ENCODE peak calls at places on chromosome 10, in nine cellular contexts. One of them, this sample, is unnamed. For H3K36me3, the result is how much of the 10 kb centered on the place peaks cover.

GRCh38 chr10:52637592-52637991 is 135.0 kb downstream of the MBL2 start:
- DNase-seq in body of pancreas: no peak
- DNase-seq in transverse colon: no peak
- DNase-seq in uterus: no peak
- DNase-seq in esophagus squamous epithelium: no peak
- DNase-seq in spleen: no peak
- DNase-seq in adrenal gland: no peak
- DNase-seq in Peyer's patch: no peak
- DNase-seq in heart left ventricle: no peak
- DNase-seq in this sample: no peak

GRCh38 chr10:129626801-129627434 is 159.9 kb downstream of the MGMT start:
- DNase-seq in body of pancreas: no peak
- DNase-seq in transverse colon: no peak
- DNase-seq in uterus: no peak
- DNase-seq in esophagus squamous epithelium: no peak
- DNase-seq in spleen: no peak
- DNase-seq in adrenal gland: no peak
- DNase-seq in Peyer's patch: no peak
- DNase-seq in heart left ventricle: no peak
- DNase-seq in this sample: no peak

GRCh38 chr10:47031953-47032465 is 120.8 kb downstream of the PTPN20 start:
- DNase-seq in body of pancreas: no peak
- DNase-seq in transverse colon: peak
- DNase-seq in uterus: peak
- DNase-seq in esophagus squamous epithelium: no peak
- DNase-seq in spleen: peak
- DNase-seq in adrenal gland: peak
- DNase-seq in Peyer's patch: no peak
- DNase-seq in heart left ventricle: peak
- DNase-seq in this sample: peak

GRCh38 chr10:119542990-119543813 is 683 bp upstream of the RGS10 start:
- DNase-seq in body of pancreas: peak
- DNase-seq in transverse colon: peak
- DNase-seq in uterus: peak
- DNase-seq in esophagus squamous epithelium: no peak
- DNase-seq in spleen: peak
- DNase-seq in adrenal gland: peak
- DNase-seq in Peyer's patch: peak
- DNase-seq in heart left ventricle: peak
- DNase-seq in this sample: no peak

GRCh38 chr10:44477021-44477420 is 92.1 kb upstream of the CXCL12 start:
- DNase-seq in body of pancreas: peak
- DNase-seq in transverse colon: no peak
- DNase-seq in uterus: peak
- DNase-seq in esophagus squamous epithelium: no peak
- DNase-seq in spleen: no peak
- DNase-seq in adrenal gland: peak
- DNase-seq in Peyer's patch: no peak
- DNase-seq in heart left ventricle: no peak
- DNase-seq in this sample: no peak

GRCh38 chr10:113576853-113577252 is 24.0 kb downstream of the HABP2 start:
- DNase-seq in body of pancreas: no peak
- DNase-seq in transverse colon: no peak
- DNase-seq in uterus: no peak
- DNase-seq in esophagus squamous epithelium: no peak
- DNase-seq in spleen: no peak
- DNase-seq in adrenal gland: no peak
- DNase-seq in Peyer's patch: no peak
- DNase-seq in heart left ventricle: no peak
- DNase-seq in this sample: no peak

GRCh38 chr10:73591935-73592699 is 975 bp upstream of the USP54 start:
- DNase-seq in body of pancreas: peak
- DNase-seq in transverse colon: peak
- DNase-seq in uterus: peak
- DNase-seq in esophagus squamous epithelium: no peak
- DNase-seq in spleen: no peak
- DNase-seq in adrenal gland: peak
- DNase-seq in Peyer's patch: peak
- DNase-seq in heart left ventricle: peak
- DNase-seq in this sample: no peak

GRCh38 chr10:14381475-14381874 is 50.8 kb upstream of the FRMD4A start:
- DNase-seq in body of pancreas: no peak
- DNase-seq in transverse colon: no peak
- DNase-seq in uterus: no peak
- DNase-seq in esophagus squamous epithelium: no peak
- DNase-seq in spleen: no peak
- DNase-seq in adrenal gland: no peak
- DNase-seq in Peyer's patch: no peak
- DNase-seq in heart left ventricle: no peak
- DNase-seq in this sample: no peak

GRCh38 chr10:84195044-84195830 is 900 bp downstream of the CDHR1 start:
- DNase-seq in body of pancreas: no peak
- DNase-seq in transverse colon: peak
- DNase-seq in uterus: no peak
- DNase-seq in esophagus squamous epithelium: no peak
- DNase-seq in spleen: peak
- DNase-seq in adrenal gland: no peak
- DNase-seq in Peyer's patch: no peak
- DNase-seq in heart left ventricle: no peak
- DNase-seq in this sample: no peak

GRCh38 chr10:67836972-67837371 is 1.0 kb downstream of the DNAJC12 start:
- DNase-seq in body of pancreas: no peak
- DNase-seq in transverse colon: no peak
- DNase-seq in uterus: no peak
- DNase-seq in esophagus squamous epithelium: no peak
- DNase-seq in spleen: no peak
- DNase-seq in adrenal gland: no peak
- DNase-seq in Peyer's patch: no peak
- DNase-seq in heart left ventricle: no peak
- DNase-seq in this sample: no peak

GRCh38 chr10:43199684-43200537 is 61.7 kb downstream of the CSGALNACT2 start:
- DNase-seq in body of pancreas: no peak
- DNase-seq in transverse colon: no peak
- DNase-seq in uterus: peak
- DNase-seq in esophagus squamous epithelium: no peak
- DNase-seq in spleen: peak
- DNase-seq in adrenal gland: no peak
- DNase-seq in Peyer's patch: no peak
- DNase-seq in heart left ventricle: no peak
- DNase-seq in this sample: peak

GRCh38 chr10:71773221-71773971 is at the start of gene VSIR:
- DNase-seq in body of pancreas: peak
- DNase-seq in transverse colon: peak
- DNase-seq in uterus: peak
- DNase-seq in esophagus squamous epithelium: peak
- DNase-seq in spleen: peak
- DNase-seq in adrenal gland: peak
- DNase-seq in Peyer's patch: peak
- DNase-seq in heart left ventricle: peak
- DNase-seq in this sample: no peak

GRCh38 chr10:130352291-130352645 is 216.1 kb downstream of the GLRX3 start:
- DNase-seq in body of pancreas: no peak
- DNase-seq in transverse colon: no peak
- DNase-seq in uterus: no peak
- DNase-seq in esophagus squamous epithelium: no peak
- DNase-seq in spleen: no peak
- DNase-seq in adrenal gland: no peak
- DNase-seq in Peyer's patch: no peak
- DNase-seq in heart left ventricle: no peak
- DNase-seq in this sample: no peak

GRCh38 chr10:43294241-43294658 is 27.4 kb upstream of the RASGEF1A start:
- DNase-seq in body of pancreas: no peak
- DNase-seq in transverse colon: no peak
- DNase-seq in uterus: no peak
- DNase-seq in esophagus squamous epithelium: no peak
- DNase-seq in spleen: no peak
- DNase-seq in adrenal gland: no peak
- DNase-seq in Peyer's patch: no peak
- DNase-seq in heart left ventricle: no peak
- DNase-seq in this sample: no peak

GRCh38 chr10:85713885-85714284 is 652.7 kb downstream of the GRID1 start:
- DNase-seq in body of pancreas: no peak
- DNase-seq in transverse colon: no peak
- DNase-seq in uterus: no peak
- DNase-seq in esophagus squamous epithelium: no peak
- DNase-seq in spleen: no peak
- DNase-seq in adrenal gland: no peak
- DNase-seq in Peyer's patch: no peak
- DNase-seq in heart left ventricle: no peak
- DNase-seq in this sample: no peak

GRCh38 chr10:85720931-85721330 is 645.7 kb downstream of the GRID1 start:
- DNase-seq in body of pancreas: no peak
- DNase-seq in transverse colon: no peak
- DNase-seq in uterus: no peak
- DNase-seq in esophagus squamous epithelium: no peak
- DNase-seq in spleen: no peak
- DNase-seq in adrenal gland: no peak
- DNase-seq in Peyer's patch: no peak
- DNase-seq in heart left ventricle: no peak
- DNase-seq in this sample: no peak

GRCh38 chr10:85724215-85724614 is 642.4 kb downstream of the GRID1 start:
- DNase-seq in body of pancreas: no peak
- DNase-seq in transverse colon: no peak
- DNase-seq in uterus: no peak
- DNase-seq in esophagus squamous epithelium: no peak
- DNase-seq in spleen: no peak
- DNase-seq in adrenal gland: no peak
- DNase-seq in Peyer's patch: no peak
- DNase-seq in heart left ventricle: no peak
- DNase-seq in this sample: no peak

GRCh38 chr10:85719408-85719807 is 647.2 kb downstream of the GRID1 start:
- DNase-seq in body of pancreas: no peak
- DNase-seq in transverse colon: no peak
- DNase-seq in uterus: no peak
- DNase-seq in esophagus squamous epithelium: no peak
- DNase-seq in spleen: no peak
- DNase-seq in adrenal gland: no peak
- DNase-seq in Peyer's patch: no peak
- DNase-seq in heart left ventricle: no peak
- DNase-seq in this sample: no peak
- TF ChIP-seq POLR2A in body of pancreas: no peak
- TF ChIP-seq POLR2A in transverse colon: no peak
- TF ChIP-seq POLR2A in uterus: no peak
- TF ChIP-seq POLR2A in esophagus squamous epithelium: no peak
- TF ChIP-seq POLR2A in spleen: no peak
- TF ChIP-seq POLR2A in adrenal gland: no peak
- TF ChIP-seq POLR2A in Peyer's patch: no peak
- TF ChIP-seq POLR2A in heart left ventricle: no peak
- TF ChIP-seq POLR2A in this sample: no peak

GRCh38 chr10:11179231-11180105 is 161.8 kb downstream of the CELF2 start:
- DNase-seq in body of pancreas: no peak
- DNase-seq in transverse colon: no peak
- DNase-seq in uterus: no peak
- DNase-seq in esophagus squamous epithelium: no peak
- DNase-seq in spleen: no peak
- DNase-seq in adrenal gland: no peak
- DNase-seq in Peyer's patch: no peak
- DNase-seq in heart left ventricle: no peak
- DNase-seq in this sample: peak
- H3K4me3 ChIP-seq in body of pancreas: no peak
- H3K4me3 ChIP-seq in transverse colon: no peak
- H3K4me3 ChIP-seq in uterus: no peak
- H3K4me3 ChIP-seq in esophagus squamous epithelium: peak
- H3K4me3 ChIP-seq in spleen: peak
- H3K4me3 ChIP-seq in adrenal gland: no peak
- H3K4me3 ChIP-seq in Peyer's patch: peak
- H3K4me3 ChIP-seq in heart left ventricle: no peak
- H3K4me3 ChIP-seq in this sample: no peak

DNA sequence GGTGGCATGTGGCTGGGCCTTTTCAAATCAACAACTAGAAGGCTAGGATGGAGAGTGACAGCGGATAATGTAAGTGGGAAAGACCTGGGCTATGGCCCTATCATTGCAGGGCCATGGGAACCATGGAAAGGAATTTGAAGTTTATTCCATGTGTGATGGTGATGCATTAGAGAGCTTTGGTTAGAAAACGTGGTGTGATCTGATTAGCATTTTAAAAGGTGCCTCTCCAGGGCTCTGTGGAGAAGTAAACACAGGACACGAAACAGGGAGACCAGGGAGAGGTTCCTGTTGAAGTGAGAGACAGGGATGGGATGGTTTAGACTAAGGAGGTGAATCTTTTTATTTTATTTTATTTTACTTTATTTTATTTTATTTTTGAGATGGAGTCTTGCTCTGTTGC is 749.5 kb downstream of the GATA3 start:
- DNase-seq in body of pancreas: no peak
- DNase-seq in transverse colon: no peak
- DNase-seq in uterus: no peak
- DNase-seq in esophagus squamous epithelium: no peak
- DNase-seq in spleen: no peak
- DNase-seq in adrenal gland: no peak
- DNase-seq in Peyer's patch: no peak
- DNase-seq in heart left ventricle: no peak
- DNase-seq in this sample: no peak
- H3K36me3 ChIP-seq in body of pancreas: under half
- H3K36me3 ChIP-seq in transverse colon: under half
- H3K36me3 ChIP-seq in uterus: under half
- H3K36me3 ChIP-seq in esophagus squamous epithelium: under half
- H3K36me3 ChIP-seq in spleen: under half
- H3K36me3 ChIP-seq in adrenal gland: under half
- H3K36me3 ChIP-seq in Peyer's patch: under half
- H3K36me3 ChIP-seq in heart left ventricle: under half
- H3K36me3 ChIP-seq in this sample: under half

GRCh38 chr10:97640174-97640867 is at the start of gene PI4K2A:
- DNase-seq in body of pancreas: peak
- DNase-seq in transverse colon: peak
- DNase-seq in uterus: peak
- DNase-seq in esophagus squamous epithelium: peak
- DNase-seq in spleen: peak
- DNase-seq in adrenal gland: peak
- DNase-seq in Peyer's patch: peak
- DNase-seq in heart left ventricle: peak
- DNase-seq in this sample: peak
- TF ChIP-seq POLR2A in body of pancreas: peak
- TF ChIP-seq POLR2A in transverse colon: peak
- TF ChIP-seq POLR2A in uterus: peak
- TF ChIP-seq POLR2A in esophagus squamous epithelium: peak
- TF ChIP-seq POLR2A in spleen: no peak
- TF ChIP-seq POLR2A in adrenal gland: peak
- TF ChIP-seq POLR2A in Peyer's patch: peak
- TF ChIP-seq POLR2A in heart left ventricle: peak
- TF ChIP-seq POLR2A in this sample: peak

DNA sequence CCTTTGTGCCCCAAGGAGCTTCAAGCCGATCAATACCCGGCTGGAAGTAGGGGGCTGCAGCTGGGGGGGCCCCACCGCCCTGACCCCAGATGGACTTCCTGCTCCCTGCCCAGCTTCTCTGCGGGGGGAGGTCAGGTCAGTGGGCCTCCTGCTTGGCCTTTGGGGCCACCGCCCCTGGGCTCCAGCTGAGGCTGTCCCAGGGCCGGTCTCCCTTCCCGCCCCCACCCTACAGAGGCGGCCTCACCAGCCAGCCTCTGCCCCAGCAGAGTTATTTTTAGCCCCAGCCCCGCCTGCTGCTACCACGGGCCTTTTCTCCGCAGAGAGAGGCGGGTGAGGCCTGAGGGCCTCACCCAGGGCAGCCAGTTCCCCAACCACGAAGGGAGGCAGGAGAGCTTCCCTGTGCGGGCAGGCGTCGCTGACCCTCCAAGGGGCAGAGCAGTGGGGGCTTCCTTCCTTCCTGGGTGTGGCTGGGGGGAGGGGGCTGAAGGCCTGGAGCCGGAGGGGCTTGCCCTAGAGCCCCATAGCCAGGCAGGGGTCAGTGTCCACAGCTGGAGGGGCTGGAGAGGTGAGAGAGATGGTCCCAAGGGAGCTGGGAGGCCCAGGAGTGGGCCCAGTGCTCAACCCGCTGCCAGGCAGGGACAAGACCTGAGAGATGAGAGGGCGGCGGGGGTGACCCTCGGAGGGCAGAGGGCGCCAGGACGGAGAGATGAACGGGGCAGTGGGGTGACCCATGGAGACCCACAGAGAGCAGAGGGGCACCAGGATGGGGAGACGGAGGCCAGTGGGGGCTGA is 24.6 kb downstream of the PWWP2B start:
- DNase-seq in body of pancreas: peak
- DNase-seq in transverse colon: peak
- DNase-seq in uterus: peak
- DNase-seq in esophagus squamous epithelium: no peak
- DNase-seq in spleen: peak
- DNase-seq in adrenal gland: peak
- DNase-seq in Peyer's patch: peak
- DNase-seq in heart left ventricle: peak
- DNase-seq in this sample: no peak
- H3K4me3 ChIP-seq in body of pancreas: no peak
- H3K4me3 ChIP-seq in transverse colon: no peak
- H3K4me3 ChIP-seq in uterus: no peak
- H3K4me3 ChIP-seq in esophagus squamous epithelium: peak
- H3K4me3 ChIP-seq in spleen: no peak
- H3K4me3 ChIP-seq in adrenal gland: no peak
- H3K4me3 ChIP-seq in Peyer's patch: peak
- H3K4me3 ChIP-seq in heart left ventricle: peak
- H3K4me3 ChIP-seq in this sample: peak